ENCODE peak calls at places on chromosomes 7 and 10, in seven cellular contexts. B is sigmoid colon; M is stimulated activated CD4-positive, alpha-beta T cell treated with anti-CD3 and anti-CD28 coated beads, Interleukin-1b, Interleukin-23, amount 100 ng/mL, for 4 hours; Z is stimulated activated CD8-positive, alpha-beta memory T cell treated with anti-CD3 and anti-CD28 coated beads, Interleukin-4, amount 100 ng/mL, for 4 hours; E is ovary; P is HEK293T; R is IMR-90. H is an unnamed sample.

GRCh38 chr7:70893985-70894722 is 237.8 kb upstream of the GALNT17 start:
- DNase-seq in P (no peak), Z (no peak), R (no peak), B (no peak), M (no peak), E (no peak), H (no peak)

GRCh38 chr10:7423521-7423920 is 12.7 kb upstream of the SFMBT2 start:
- DNase-seq in Z (no peak), P (no peak), E (no peak), B (no peak), R (no peak), M (no peak), H (no peak)

GRCh38 chr7:84105582-84105981 is 89.0 kb downstream of the SEMA3A start:
- DNase-seq in E (no peak), R (peak), Z (no peak), P (no peak), B (no peak), M (no peak), H (no peak)

GRCh38 chr10:54869022-54869421 is 68.0 kb upstream of the PCDH15 start:
- DNase-seq in B (no peak), E (no peak), Z (no peak), P (no peak), R (no peak), M (no peak), H (no peak)

GRCh38 chr7:148867571-148868377 is 16.3 kb downstream of the EZH2 start:
- DNase-seq in P (no peak), R (no peak), M (no peak), Z (no peak), B (no peak), E (no peak), H (no peak)

GRCh38 chr7:120691915-120692314 is 166.0 kb downstream of the TSPAN12 start:
- DNase-seq in E (no peak), Z (no peak), B (no peak), R (no peak), P (no peak), M (no peak), H (no peak)

GRCh38 chr7:5523052-5523711 is 99.5 kb upstream of the TNRC18 start:
- DNase-seq in P (no peak), Z (no peak), M (no peak), E (no peak), R (peak), B (peak), H (no peak)

GRCh38 chr10:109892087-109892486 is 31.2 kb downstream of the XPNPEP1 start:
- DNase-seq in R (no peak), M (no peak), B (no peak), Z (no peak), E (no peak), P (no peak), H (no peak)

GRCh38 chr7:147022056-147022455 is 905.5 kb downstream of the CNTNAP2 start:
- DNase-seq in M (no peak), R (no peak), E (no peak), B (no peak), Z (no peak), P (no peak), H (no peak)

GRCh38 chr7:32958046-32959025 is 1.1 kb downstream of the FKBP9 start:
- DNase-seq in M (no peak), P (no peak), B (peak), E (no peak), Z (no peak), R (peak), H (peak)

GRCh38 chr10:4354382-4354812 is 471.6 kb upstream of the AKR1E2 start:
- DNase-seq in M (no peak), B (no peak), E (no peak), Z (no peak), R (peak), P (peak), H (no peak)

GRCh38 chr10:133445751-133446708 is 7.7 kb upstream of the SCART1 start:
- DNase-seq in B (no peak), P (no peak), Z (no peak), R (no peak), M (no peak), E (no peak), H (peak)

GRCh38 chr10:63323930-63324854 is 141.6 kb downstream of the JMJD1C start:
- DNase-seq in E (no peak), P (no peak), R (no peak), Z (no peak), M (no peak), B (no peak), H (no peak)

GRCh38 chr7:121442845-121443244 is 46.7 kb upstream of the FAM3C start:
- DNase-seq in Z (no peak), R (no peak), P (no peak), E (no peak), M (no peak), B (no peak), H (no peak)

GRCh38 chr7:149205690-149206381 is 10.5 kb downstream of the ZNF282 start:
- DNase-seq in P (no peak), M (no peak), R (no peak), B (no peak), Z (no peak), E (no peak), H (no peak)

GRCh38 chr7:105602325-105603305 is 21.3 kb upstream of the EFCAB10 start:
- DNase-seq in Z (no peak), R (peak), B (peak), E (no peak), M (no peak), P (no peak), H (no peak)

GRCh38 chr10:48369501-48369900 is 63.0 kb downstream of the MAPK8 start:
- DNase-seq in R (no peak), Z (no peak), B (no peak), E (no peak), M (no peak), P (no peak), H (no peak)